ENCODE peak calls at places on chromosome 21, in eight cellular contexts. One of them, this sample, is unnamed.

GRCh38 chr21:16644690-16645089 is 868.2 kb upstream of the CXADR start:
- DNase-seq in thoracic aorta: no peak
- DNase-seq in OCI-LY7: no peak
- DNase-seq in cardiac muscle cell: no peak
- DNase-seq in AG04450: no peak
- DNase-seq in fibroblast of mammary gland: peak
- DNase-seq in CD8-positive, alpha-beta T cell: no peak
- DNase-seq in GM06990: no peak
- DNase-seq in this sample: peak

GRCh38 chr21:45822002-45822397 is 159.6 kb upstream of the COL6A1 start:
- DNase-seq in GM06990: no peak
- DNase-seq in CD8-positive, alpha-beta T cell: no peak
- DNase-seq in AG04450: no peak
- DNase-seq in thoracic aorta: no peak
- DNase-seq in OCI-LY7: no peak
- DNase-seq in fibroblast of mammary gland: no peak
- DNase-seq in cardiac muscle cell: no peak
- DNase-seq in this sample: no peak

GRCh38 chr21:17514124-17514481 is 1.3 kb downstream of the CXADR start:
- DNase-seq in OCI-LY7: no peak
- DNase-seq in AG04450: no peak
- DNase-seq in fibroblast of mammary gland: no peak
- DNase-seq in thoracic aorta: no peak
- DNase-seq in CD8-positive, alpha-beta T cell: no peak
- DNase-seq in cardiac muscle cell: peak
- DNase-seq in GM06990: no peak
- DNase-seq in this sample: peak

GRCh38 chr21:37427221-37427620 is 60.6 kb downstream of the DYRK1A start:
- DNase-seq in thoracic aorta: no peak
- DNase-seq in cardiac muscle cell: no peak
- DNase-seq in OCI-LY7: no peak
- DNase-seq in GM06990: no peak
- DNase-seq in CD8-positive, alpha-beta T cell: no peak
- DNase-seq in AG04450: no peak
- DNase-seq in fibroblast of mammary gland: no peak
- DNase-seq in this sample: no peak

GRCh38 chr21:41186763-41187536 is 19.0 kb downstream of the BACE2 start:
- DNase-seq in GM06990: no peak
- DNase-seq in OCI-LY7: no peak
- DNase-seq in fibroblast of mammary gland: no peak
- DNase-seq in thoracic aorta: no peak
- DNase-seq in CD8-positive, alpha-beta T cell: no peak
- DNase-seq in AG04450: no peak
- DNase-seq in cardiac muscle cell: no peak
- DNase-seq in this sample: no peak

GRCh38 chr21:45982758-45983731 is 1.5 kb downstream of the COL6A1 start:
- DNase-seq in fibroblast of mammary gland: no peak
- DNase-seq in cardiac muscle cell: no peak
- DNase-seq in CD8-positive, alpha-beta T cell: no peak
- DNase-seq in thoracic aorta: no peak
- DNase-seq in OCI-LY7: no peak
- DNase-seq in GM06990: no peak
- DNase-seq in AG04450: no peak
- DNase-seq in this sample: no peak

GRCh38 chr21:32463367-32463766 is 50.9 kb downstream of the EVA1C start:
- DNase-seq in GM06990: no peak
- DNase-seq in CD8-positive, alpha-beta T cell: no peak
- DNase-seq in fibroblast of mammary gland: peak
- DNase-seq in AG04450: no peak
- DNase-seq in cardiac muscle cell: no peak
- DNase-seq in thoracic aorta: no peak
- DNase-seq in OCI-LY7: no peak
- DNase-seq in this sample: peak

GRCh38 chr21:17495680-17496079 is 17.2 kb upstream of the CXADR start:
- DNase-seq in GM06990: no peak
- DNase-seq in thoracic aorta: no peak
- DNase-seq in fibroblast of mammary gland: peak
- DNase-seq in AG04450: no peak
- DNase-seq in cardiac muscle cell: no peak
- DNase-seq in CD8-positive, alpha-beta T cell: no peak
- DNase-seq in OCI-LY7: no peak
- DNase-seq in this sample: peak

GRCh38 chr21:31310750-31311149 is 33.3 kb downstream of the TIAM1 start:
- DNase-seq in fibroblast of mammary gland: peak
- DNase-seq in CD8-positive, alpha-beta T cell: no peak
- DNase-seq in OCI-LY7: no peak
- DNase-seq in GM06990: no peak
- DNase-seq in thoracic aorta: no peak
- DNase-seq in AG04450: peak
- DNase-seq in cardiac muscle cell: no peak
- DNase-seq in this sample: no peak

GRCh38 chr21:33075128-33075527 is 5.2 kb downstream of the OLIG1 start:
- DNase-seq in AG04450: no peak
- DNase-seq in OCI-LY7: no peak
- DNase-seq in cardiac muscle cell: peak
- DNase-seq in CD8-positive, alpha-beta T cell: no peak
- DNase-seq in GM06990: no peak
- DNase-seq in thoracic aorta: no peak
- DNase-seq in fibroblast of mammary gland: no peak
- DNase-seq in this sample: no peak

GRCh38 chr21:34520769-34521508 is 8.9 kb upstream of the KCNE1 start:
- DNase-seq in thoracic aorta: no peak
- DNase-seq in AG04450: no peak
- DNase-seq in cardiac muscle cell: no peak
- DNase-seq in OCI-LY7: no peak
- DNase-seq in GM06990: no peak
- DNase-seq in fibroblast of mammary gland: no peak
- DNase-seq in CD8-positive, alpha-beta T cell: no peak
- DNase-seq in this sample: no peak

GRCh38 chr21:35016517-35017188 is 32.4 kb downstream of the RUNX1 start:
- DNase-seq in CD8-positive, alpha-beta T cell: no peak
- DNase-seq in cardiac muscle cell: no peak
- DNase-seq in fibroblast of mammary gland: no peak
- DNase-seq in AG04450: no peak
- DNase-seq in thoracic aorta: no peak
- DNase-seq in OCI-LY7: no peak
- DNase-seq in GM06990: no peak
- DNase-seq in this sample: no peak

GRCh38 chr21:46425061-46425460 is 33.6 kb upstream of the DIP2A start:
- DNase-seq in thoracic aorta: no peak
- DNase-seq in GM06990: no peak
- DNase-seq in fibroblast of mammary gland: no peak
- DNase-seq in AG04450: no peak
- DNase-seq in OCI-LY7: no peak
- DNase-seq in CD8-positive, alpha-beta T cell: peak
- DNase-seq in cardiac muscle cell: no peak
- DNase-seq in this sample: no peak

GRCh38 chr21:44370027-44370735 is 16.8 kb downstream of the TRPM2 start:
- DNase-seq in cardiac muscle cell: peak
- DNase-seq in CD8-positive, alpha-beta T cell: no peak
- DNase-seq in AG04450: no peak
- DNase-seq in GM06990: no peak
- DNase-seq in OCI-LY7: no peak
- DNase-seq in thoracic aorta: no peak
- DNase-seq in fibroblast of mammary gland: peak
- DNase-seq in this sample: peak

GRCh38 chr21:35072960-35073359 is 23.9 kb upstream of the RUNX1 start:
- DNase-seq in fibroblast of mammary gland: no peak
- DNase-seq in cardiac muscle cell: no peak
- DNase-seq in GM06990: no peak
- DNase-seq in AG04450: peak
- DNase-seq in CD8-positive, alpha-beta T cell: no peak
- DNase-seq in OCI-LY7: no peak
- DNase-seq in thoracic aorta: no peak
- DNase-seq in this sample: peak

GRCh38 chr21:33026299-33026858 is 644 bp downstream of the OLIG2 start:
- DNase-seq in OCI-LY7: no peak
- DNase-seq in AG04450: no peak
- DNase-seq in fibroblast of mammary gland: no peak
- DNase-seq in cardiac muscle cell: no peak
- DNase-seq in CD8-positive, alpha-beta T cell: no peak
- DNase-seq in thoracic aorta: no peak
- DNase-seq in GM06990: no peak
- DNase-seq in this sample: no peak

DNA sequence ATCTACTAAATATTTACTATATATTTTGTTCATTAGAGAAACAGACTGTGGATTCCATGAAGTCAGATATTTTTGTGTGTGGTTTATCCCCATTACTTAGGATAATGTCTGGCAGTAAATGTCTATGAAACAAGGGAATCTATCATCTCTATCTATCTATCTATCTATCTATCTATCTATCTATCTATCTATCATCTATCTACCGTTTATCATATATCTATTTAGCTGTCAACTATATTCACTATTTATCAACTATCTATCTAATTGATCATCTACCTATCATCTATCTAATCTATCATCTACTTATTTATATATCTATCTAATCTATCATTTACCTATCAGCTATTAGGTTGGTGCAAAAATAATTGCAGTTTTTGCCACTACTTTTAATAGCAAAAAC is 255.7 kb downstream of the GRIK1 start:
- DNase-seq in fibroblast of mammary gland: no peak
- DNase-seq in OCI-LY7: no peak
- DNase-seq in CD8-positive, alpha-beta T cell: no peak
- DNase-seq in thoracic aorta: no peak
- DNase-seq in cardiac muscle cell: no peak
- DNase-seq in AG04450: no peak
- DNase-seq in GM06990: no peak
- DNase-seq in this sample: no peak
- TF ChIP-seq CTCF in fibroblast of mammary gland: no peak
- TF ChIP-seq CTCF in OCI-LY7: no peak
- TF ChIP-seq CTCF in CD8-positive, alpha-beta T cell: no peak
- TF ChIP-seq CTCF in thoracic aorta: no peak
- TF ChIP-seq CTCF in cardiac muscle cell: no peak
- TF ChIP-seq CTCF in AG04450: no peak
- TF ChIP-seq CTCF in GM06990: no peak
- TF ChIP-seq CTCF in this sample: no peak

GRCh38 chr21:42411891-42412635 is 8.4 kb downstream of the UBASH3A start:
- DNase-seq in fibroblast of mammary gland: no peak
- DNase-seq in OCI-LY7: no peak
- DNase-seq in cardiac muscle cell: no peak
- DNase-seq in CD8-positive, alpha-beta T cell: no peak
- DNase-seq in thoracic aorta: no peak
- DNase-seq in AG04450: no peak
- DNase-seq in GM06990: no peak
- DNase-seq in this sample: peak

GRCh38 chr21:42409366-42409765 is 5.7 kb downstream of the UBASH3A start:
- DNase-seq in thoracic aorta: no peak
- DNase-seq in AG04450: no peak
- DNase-seq in CD8-positive, alpha-beta T cell: no peak
- DNase-seq in OCI-LY7: no peak
- DNase-seq in fibroblast of mammary gland: no peak
- DNase-seq in GM06990: no peak
- DNase-seq in cardiac muscle cell: no peak
- DNase-seq in this sample: no peak

GRCh38 chr21:42412636-42412933 is 8.9 kb downstream of the UBASH3A start:
- DNase-seq in GM06990: no peak
- DNase-seq in fibroblast of mammary gland: no peak
- DNase-seq in CD8-positive, alpha-beta T cell: no peak
- DNase-seq in AG04450: no peak
- DNase-seq in OCI-LY7: no peak
- DNase-seq in thoracic aorta: no peak
- DNase-seq in cardiac muscle cell: no peak
- DNase-seq in this sample: no peak

GRCh38 chr21:42413093-42413492 is 9.4 kb downstream of the UBASH3A start:
- DNase-seq in fibroblast of mammary gland: no peak
- DNase-seq in AG04450: no peak
- DNase-seq in GM06990: no peak
- DNase-seq in OCI-LY7: no peak
- DNase-seq in CD8-positive, alpha-beta T cell: no peak
- DNase-seq in cardiac muscle cell: no peak
- DNase-seq in thoracic aorta: no peak
- DNase-seq in this sample: no peak

DNA sequence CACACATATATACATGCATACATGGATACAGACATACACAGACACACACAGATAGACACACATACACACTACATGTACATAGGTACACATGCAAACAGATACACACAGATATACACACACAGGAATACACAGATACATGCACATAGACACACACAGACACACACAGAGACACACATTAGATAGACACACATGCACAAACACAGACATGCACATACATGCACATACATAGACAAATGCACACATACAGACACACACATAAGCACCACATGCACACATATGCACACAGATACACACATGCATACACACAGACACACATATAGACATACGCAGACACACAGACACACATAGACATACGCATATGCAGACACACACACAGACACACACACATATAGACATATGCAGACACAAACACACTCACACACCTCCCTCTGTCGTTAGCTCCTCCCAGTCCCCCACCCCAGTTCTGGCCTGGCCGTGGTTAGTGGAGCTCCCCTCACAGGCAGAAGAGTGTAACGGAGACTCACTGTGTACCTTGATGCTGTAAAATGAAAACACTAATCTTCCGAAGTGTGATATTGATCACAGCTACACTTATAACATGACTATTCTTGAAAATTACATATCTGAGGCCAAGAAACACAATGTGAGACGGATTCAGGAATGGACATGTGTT is 7.6 kb downstream of the UBASH3A start:
- DNase-seq in GM06990: no peak
- DNase-seq in thoracic aorta: no peak
- DNase-seq in AG04450: no peak
- DNase-seq in cardiac muscle cell: no peak
- DNase-seq in CD8-positive, alpha-beta T cell: no peak
- DNase-seq in fibroblast of mammary gland: no peak
- DNase-seq in OCI-LY7: peak
- DNase-seq in this sample: no peak
- TF ChIP-seq CTCF in GM06990: no peak
- TF ChIP-seq CTCF in thoracic aorta: no peak
- TF ChIP-seq CTCF in AG04450: no peak
- TF ChIP-seq CTCF in cardiac muscle cell: no peak
- TF ChIP-seq CTCF in CD8-positive, alpha-beta T cell: no peak
- TF ChIP-seq CTCF in fibroblast of mammary gland: no peak
- TF ChIP-seq CTCF in OCI-LY7: peak
- TF ChIP-seq CTCF in this sample: no peak

GRCh38 chr21:42496120-42496838 is at the start of gene RSPH1:
- DNase-seq in GM06990: peak
- DNase-seq in OCI-LY7: peak
- DNase-seq in cardiac muscle cell: peak
- DNase-seq in AG04450: peak
- DNase-seq in fibroblast of mammary gland: peak
- DNase-seq in thoracic aorta: peak
- DNase-seq in CD8-positive, alpha-beta T cell: peak
- DNase-seq in this sample: peak
- TF ChIP-seq CTCF in GM06990: no peak
- TF ChIP-seq CTCF in OCI-LY7: peak
- TF ChIP-seq CTCF in cardiac muscle cell: no peak
- TF ChIP-seq CTCF in AG04450: no peak
- TF ChIP-seq CTCF in fibroblast of mammary gland: no peak
- TF ChIP-seq CTCF in thoracic aorta: no peak
- TF ChIP-seq CTCF in CD8-positive, alpha-beta T cell: no peak
- TF ChIP-seq CTCF in this sample: no peak

GRCh38 chr21:25871566-25871965 is 136.8 kb downstream of the GABPA start:
- DNase-seq in CD8-positive, alpha-beta T cell: no peak
- DNase-seq in OCI-LY7: peak
- DNase-seq in cardiac muscle cell: no peak
- DNase-seq in AG04450: no peak
- DNase-seq in fibroblast of mammary gland: no peak
- DNase-seq in thoracic aorta: no peak
- DNase-seq in GM06990: no peak
- DNase-seq in this sample: no peak
- TF ChIP-seq CTCF in CD8-positive, alpha-beta T cell: no peak
- TF ChIP-seq CTCF in OCI-LY7: peak
- TF ChIP-seq CTCF in cardiac muscle cell: no peak
- TF ChIP-seq CTCF in AG04450: no peak
- TF ChIP-seq CTCF in fibroblast of mammary gland: no peak
- TF ChIP-seq CTCF in thoracic aorta: no peak
- TF ChIP-seq CTCF in GM06990: peak
- TF ChIP-seq CTCF in this sample: peak